ENCODE peak calls at places on chromosome 10, in four cellular contexts. X is HepG2, Z is K562, M is A549. K is an unnamed sample.

GRCh38 chr10:85995791-85996190 is 370.8 kb downstream of the GRID1 start:
- DNase-seq in X (peak), M (peak), Z (peak), K (peak)

GRCh38 chr10:78780551-78780961 is 288.2 kb upstream of the ZMIZ1 start:
- DNase-seq in X (no peak), M (no peak), Z (no peak), K (no peak)

GRCh38 chr10:23829556-23829955 is 379.4 kb upstream of the KIAA1217 start:
- DNase-seq in M (no peak), X (no peak), Z (no peak), K (no peak)

GRCh38 chr10:115657161-115657850 is 564.1 kb downstream of the ATRNL1 start:
- DNase-seq in X (no peak), M (no peak), Z (no peak), K (no peak)

GRCh38 chr10:48700493-48700892 is 15.8 kb downstream of the WDFY4 start:
- DNase-seq in M (no peak), X (no peak), Z (no peak), K (no peak)

GRCh38 chr10:35421553-35422178 is 85.4 kb downstream of the CCNY start:
- DNase-seq in X (peak), M (peak), Z (no peak), K (no peak)

GRCh38 chr10:108132303-108132702 is 967.8 kb upstream of the SORCS1 start:
- DNase-seq in Z (no peak), X (no peak), M (no peak), K (no peak)

GRCh38 chr10:103648951-103649532 is 155.5 kb downstream of the NEURL1 start:
- DNase-seq in X (no peak), M (no peak), Z (no peak), K (peak)

GRCh38 chr10:109933984-109934565 is 10.8 kb upstream of the XPNPEP1 start:
- DNase-seq in Z (no peak), M (no peak), X (no peak), K (peak)

GRCh38 chr10:24215193-24215592 is 6.3 kb downstream of the KIAA1217 start:
- DNase-seq in M (no peak), X (no peak), Z (no peak), K (no peak)

GRCh38 chr10:117718970-117719369 is 176.4 kb downstream of the EMX2 start:
- DNase-seq in X (no peak), M (no peak), Z (no peak), K (no peak)

GRCh38 chr10:103572597-103573321 is 79.3 kb downstream of the NEURL1 start:
- DNase-seq in M (no peak), Z (no peak), X (no peak), K (no peak)

GRCh38 chr10:74289956-74290355 is 138.9 kb downstream of the ADK start:
- DNase-seq in M (no peak), Z (no peak), X (no peak), K (no peak)

GRCh38 chr10:46525177-46525823 is 31.2 kb downstream of the GPRIN2 start:
- DNase-seq in Z (no peak), X (no peak), M (peak), K (peak)

GRCh38 chr10:119667562-119668328 is 16.6 kb downstream of the BAG3 start:
- DNase-seq in Z (no peak), X (peak), M (peak), K (peak)

GRCh38 chr10:30999084-30999712 is 32.5 kb downstream of the ZNF438 start:
- DNase-seq in Z (no peak), X (no peak), M (peak), K (peak)

GRCh38 chr10:90350122-90350521 is 507.7 kb downstream of the HTR7 start:
- DNase-seq in Z (no peak), X (no peak), M (no peak), K (no peak)

GRCh38 chr10:29120216-29120615 is 168.7 kb upstream of the LYZL1 start:
- DNase-seq in Z (no peak), M (peak), X (no peak), K (no peak)

GRCh38 chr10:102452672-102453340 is 1.5 kb upstream of the C10orf95 start:
- DNase-seq in Z (peak), M (peak), X (no peak), K (peak)

GRCh38 chr10:128945398-128945797 is 521.6 kb upstream of the MGMT start:
- DNase-seq in Z (no peak), X (no peak), M (no peak), K (no peak)

GRCh38 chr10:70271996-70272924 is 11.5 kb downstream of the NPFFR1 start:
- DNase-seq in X (no peak), Z (no peak), M (no peak), K (no peak)

GRCh38 chr10:49552277-49552676 is 13.4 kb upstream of the ERCC6 start:
- DNase-seq in M (peak), X (no peak), Z (no peak), K (no peak)

GRCh38 chr10:35462491-35462934 is 126.2 kb downstream of the CCNY start:
- DNase-seq in Z (no peak), X (peak), M (no peak), K (no peak)

GRCh38 chr10:31739759-31740158 is 188.9 kb downstream of the ARHGAP12 start:
- DNase-seq in X (no peak), Z (no peak), M (no peak), K (no peak)

GRCh38 chr10:78774614-78774998 is 294.2 kb upstream of the ZMIZ1 start:
- DNase-seq in Z (no peak), M (no peak), X (peak), K (peak)

GRCh38 chr10:3668276-3668960 is 116.6 kb downstream of the KLF6 start:
- DNase-seq in M (no peak), Z (peak), X (peak), K (peak)

GRCh38 chr10:35300063-35300699 is 36.1 kb upstream of the CCNY start:
- DNase-seq in X (no peak), M (peak), Z (peak), K (no peak)

GRCh38 chr10:103677486-103677885 is 177.9 kb downstream of the SH3PXD2A start:
- DNase-seq in M (no peak), X (no peak), Z (no peak), K (no peak)

GRCh38 chr10:91541481-91541880 is 91.4 kb downstream of the PPP1R3C start:
- DNase-seq in M (no peak), Z (no peak), X (no peak), K (no peak)

GRCh38 chr10:23439920-23440875 is 1.3 kb downstream of the OTUD1 start:
- DNase-seq in Z (no peak), M (no peak), X (no peak), K (peak)

GRCh38 chr10:65950075-65950474 is 975.8 kb upstream of the LRRTM3 start:
- DNase-seq in Z (no peak), M (peak), X (no peak), K (no peak)

GRCh38 chr10:14879801-14880193 is 1.1 kb downstream of the SUV39H2 start:
- DNase-seq in M (no peak), X (no peak), Z (no peak), K (no peak)

GRCh38 chr10:86409183-86409582 is 42.6 kb upstream of the GRID1 start:
- DNase-seq in M (no peak), Z (no peak), X (no peak), K (no peak)

GRCh38 chr10:30359373-30360206 is 10.5 kb upstream of the MTPAP start:
- DNase-seq in X (peak), M (peak), Z (peak), K (peak)

GRCh38 chr10:133384071-133384470 is 5.0 kb downstream of the PAOX start:
- DNase-seq in M (no peak), X (no peak), Z (no peak), K (no peak)

GRCh38 chr10:97334370-97335175 is at the start of gene FRAT2:
- DNase-seq in X (peak), Z (peak), M (peak), K (peak)
- TF ChIP-seq POLR2A in X (peak), Z (peak), M (peak), K (peak)

GRCh38 chr10:71635251-71635866 is 84.2 kb downstream of the C10orf105 start:
- DNase-seq in M (no peak), Z (peak), X (no peak), K (no peak)
- TF ChIP-seq MYC in M (no peak), Z (no peak), X (no peak), K (no peak)

DNA sequence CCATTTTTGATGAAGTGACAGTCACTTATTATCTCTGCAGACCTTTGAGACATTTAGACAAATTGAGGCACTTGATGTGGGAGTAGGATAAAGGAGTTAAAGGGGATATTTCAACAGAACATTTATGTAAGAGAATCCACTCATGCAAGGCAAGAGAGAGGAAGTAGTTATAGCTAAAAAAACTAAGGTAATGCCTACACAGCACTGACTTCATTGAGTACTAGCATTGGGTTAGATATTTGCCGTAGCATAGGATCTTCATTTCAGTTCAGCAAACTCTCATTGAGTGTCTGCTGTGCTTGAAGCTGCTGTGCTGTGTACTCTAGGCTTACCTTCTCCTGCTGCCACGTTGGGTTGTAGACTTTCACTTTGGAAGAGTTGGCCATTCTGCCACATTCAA is 10.5 kb upstream of the ENTPD1 start:
- DNase-seq in X (no peak), Z (no peak), M (no peak), K (peak)
- TF ChIP-seq POLR2A in X (no peak), Z (no peak), M (no peak), K (no peak)

GRCh38 chr10:132141526-132142395 is 45.0 kb upstream of the DPYSL4 start:
- DNase-seq in Z (no peak), X (no peak), M (no peak), K (no peak)
- TF ChIP-seq MYC in Z (no peak), X (no peak), M (no peak), K (no peak)

DNA sequence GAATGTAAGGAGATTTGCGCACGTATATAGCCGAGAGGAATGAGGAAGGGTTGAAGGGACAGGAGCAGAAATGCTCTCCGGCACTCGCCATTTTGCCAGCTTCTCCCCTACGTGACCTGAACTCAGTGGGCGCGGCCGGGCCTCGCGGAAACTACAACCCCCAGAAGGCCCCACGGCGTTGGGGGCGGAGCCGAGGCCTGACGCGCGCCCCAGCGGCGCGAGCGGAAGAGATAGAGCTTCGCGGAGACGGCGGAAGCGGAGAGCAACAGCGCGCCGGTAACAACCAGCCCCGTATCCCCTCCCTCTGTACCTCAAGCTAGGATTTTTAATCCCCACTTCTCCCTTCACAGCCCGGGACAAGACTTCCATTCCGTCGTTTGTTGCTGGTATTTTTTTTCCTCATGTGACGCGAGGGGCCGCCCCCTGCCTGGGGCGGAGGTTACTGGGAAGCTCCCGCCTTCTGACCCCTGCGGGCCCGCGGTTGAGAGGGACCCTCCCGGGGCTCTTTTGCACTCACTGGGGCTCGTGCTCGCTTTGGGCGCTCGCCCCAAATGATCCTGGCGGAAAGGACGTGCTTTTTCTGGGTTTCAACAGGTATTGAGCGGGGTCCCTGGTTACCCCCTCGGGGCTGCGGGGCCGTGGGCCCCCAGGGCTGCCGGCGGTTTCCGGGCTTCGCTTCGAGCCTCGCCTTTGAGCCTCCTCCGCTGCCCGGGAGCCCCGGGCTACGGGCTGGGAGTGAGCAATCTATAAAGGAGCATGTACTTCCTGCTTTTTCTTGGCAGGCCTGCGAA is at the start of gene R3HCC1L:
- DNase-seq in Z (peak), M (peak), X (peak), K (peak)
- TF ChIP-seq POLR2A in Z (peak), M (peak), X (peak), K (peak)